ENCODE peak calls at places on chromosomes 12 and 14, in four cellular contexts. One of them, this sample, is unnamed.

GRCh38 chr12:117579939-117580717 is 218.7 kb upstream of the NOS1 start:
- DNase-seq in SK-N-SH: no peak
- DNase-seq in WTC11: no peak
- DNase-seq in K562: no peak
- DNase-seq in this sample: no peak

GRCh38 chr12:65208957-65209654 is 39.7 kb downstream of the LEMD3 start:
- DNase-seq in K562: no peak
- DNase-seq in SK-N-SH: peak
- DNase-seq in WTC11: no peak
- DNase-seq in this sample: no peak

GRCh38 chr12:121214171-121214777 is 4.3 kb downstream of the P2RX4 start:
- DNase-seq in WTC11: no peak
- DNase-seq in K562: peak
- DNase-seq in SK-N-SH: no peak
- DNase-seq in this sample: no peak

GRCh38 chr14:103867523-103867953 is 20.2 kb upstream of the PPP1R13B start:
- DNase-seq in WTC11: no peak
- DNase-seq in K562: no peak
- DNase-seq in SK-N-SH: peak
- DNase-seq in this sample: no peak

GRCh38 chr12:90062799-90063198 is 354.2 kb upstream of the ATP2B1 start:
- DNase-seq in SK-N-SH: no peak
- DNase-seq in WTC11: no peak
- DNase-seq in K562: no peak
- DNase-seq in this sample: no peak

GRCh38 chr12:25797949-25798348 is 160.5 kb upstream of the RASSF8 start:
- DNase-seq in WTC11: no peak
- DNase-seq in K562: no peak
- DNase-seq in SK-N-SH: no peak
- DNase-seq in this sample: no peak

GRCh38 chr14:68580676-68581075 is 212.2 kb downstream of the ZFP36L1 start:
- DNase-seq in SK-N-SH: no peak
- DNase-seq in K562: no peak
- DNase-seq in WTC11: no peak
- DNase-seq in this sample: no peak

GRCh38 chr14:57066887-57067513 is 201.7 kb downstream of the EXOC5 start:
- DNase-seq in WTC11: peak
- DNase-seq in K562: peak
- DNase-seq in SK-N-SH: peak
- DNase-seq in this sample: peak

GRCh38 chr12:3342051-3342450 is 149.0 kb upstream of the PRMT8 start:
- DNase-seq in K562: peak
- DNase-seq in SK-N-SH: peak
- DNase-seq in WTC11: peak
- DNase-seq in this sample: peak

GRCh38 chr12:94704452-94704871 is 54.1 kb upstream of the TMCC3 start:
- DNase-seq in SK-N-SH: no peak
- DNase-seq in K562: no peak
- DNase-seq in WTC11: no peak
- DNase-seq in this sample: no peak

GRCh38 chr12:77494306-77494705 is 336.4 kb upstream of the NAV3 start:
- DNase-seq in WTC11: no peak
- DNase-seq in K562: no peak
- DNase-seq in SK-N-SH: no peak
- DNase-seq in this sample: no peak

GRCh38 chr12:47360771-47361388 is 281.1 kb upstream of the AMIGO2 start:
- DNase-seq in SK-N-SH: no peak
- DNase-seq in WTC11: no peak
- DNase-seq in K562: peak
- DNase-seq in this sample: no peak

GRCh38 chr14:55977346-55977745 is 140.9 kb upstream of the PELI2 start:
- DNase-seq in K562: no peak
- DNase-seq in SK-N-SH: no peak
- DNase-seq in WTC11: no peak
- DNase-seq in this sample: no peak

GRCh38 chr14:60323199-60323891 is 74.3 kb downstream of the PPM1A start:
- DNase-seq in WTC11: no peak
- DNase-seq in SK-N-SH: peak
- DNase-seq in K562: peak
- DNase-seq in this sample: no peak

GRCh38 chr14:88493392-88494185 is 61.2 kb downstream of the PTPN21 start:
- DNase-seq in K562: no peak
- DNase-seq in WTC11: no peak
- DNase-seq in SK-N-SH: no peak
- DNase-seq in this sample: no peak

GRCh38 chr12:22631863-22632463 is 7.0 kb downstream of the ETNK1 start:
- DNase-seq in SK-N-SH: peak
- DNase-seq in WTC11: no peak
- DNase-seq in K562: no peak
- DNase-seq in this sample: no peak

GRCh38 chr14:55071870-55072640 is 20.6 kb downstream of the MAPK1IP1L start:
- DNase-seq in SK-N-SH: no peak
- DNase-seq in WTC11: no peak
- DNase-seq in K562: no peak
- DNase-seq in this sample: no peak

GRCh38 chr12:121748571-121749265 is 36.2 kb downstream of the TMEM120B start:
- DNase-seq in WTC11: no peak
- DNase-seq in SK-N-SH: no peak
- DNase-seq in K562: peak
- DNase-seq in this sample: no peak

GRCh38 chr14:90784621-90785270 is 31.5 kb downstream of the TTC7B start:
- DNase-seq in K562: no peak
- DNase-seq in WTC11: no peak
- DNase-seq in SK-N-SH: no peak
- DNase-seq in this sample: no peak

GRCh38 chr12:60415361-60415760 is 819.5 kb downstream of the SLC16A7 start:
- DNase-seq in K562: no peak
- DNase-seq in SK-N-SH: no peak
- DNase-seq in WTC11: no peak
- DNase-seq in this sample: no peak

GRCh38 chr12:46218509-46219095 is 50.2 kb downstream of the SLC38A1 start:
- DNase-seq in WTC11: no peak
- DNase-seq in SK-N-SH: no peak
- DNase-seq in K562: no peak
- DNase-seq in this sample: no peak

GRCh38 chr12:25827747-25828146 is 130.7 kb upstream of the RASSF8 start:
- DNase-seq in K562: no peak
- DNase-seq in WTC11: no peak
- DNase-seq in SK-N-SH: no peak
- DNase-seq in this sample: no peak

GRCh38 chr12:107580750-107581529 is 104.7 kb upstream of the PWP1 start:
- DNase-seq in K562: peak
- DNase-seq in SK-N-SH: peak
- DNase-seq in WTC11: peak
- DNase-seq in this sample: no peak

GRCh38 chr12:114396869-114397719 is 8.8 kb downstream of the TBX5 start:
- DNase-seq in SK-N-SH: no peak
- DNase-seq in K562: no peak
- DNase-seq in WTC11: no peak
- DNase-seq in this sample: no peak
- TF ChIP-seq TEAD4 in SK-N-SH: no peak
- TF ChIP-seq TEAD4 in K562: no peak
- TF ChIP-seq TEAD4 in WTC11: no peak
- TF ChIP-seq TEAD4 in this sample: no peak

GRCh38 chr14:100675664-100676063 is 51.0 kb upstream of the DLK1 start:
- DNase-seq in SK-N-SH: no peak
- DNase-seq in K562: no peak
- DNase-seq in WTC11: no peak
- DNase-seq in this sample: no peak

GRCh38 chr14:100674897-100675618 is 51.6 kb upstream of the DLK1 start:
- DNase-seq in WTC11: no peak
- DNase-seq in K562: no peak
- DNase-seq in SK-N-SH: peak
- DNase-seq in this sample: no peak

GRCh38 chr14:100677152-100677924 is 49.4 kb upstream of the DLK1 start:
- DNase-seq in K562: no peak
- DNase-seq in SK-N-SH: peak
- DNase-seq in WTC11: peak
- DNase-seq in this sample: no peak

GRCh38 chr14:100674428-100674827 is 52.3 kb upstream of the DLK1 start:
- DNase-seq in WTC11: no peak
- DNase-seq in K562: no peak
- DNase-seq in SK-N-SH: no peak
- DNase-seq in this sample: no peak

GRCh38 chr14:100676089-100676685 is 50.5 kb upstream of the DLK1 start:
- DNase-seq in SK-N-SH: no peak
- DNase-seq in K562: peak
- DNase-seq in WTC11: no peak
- DNase-seq in this sample: no peak
- TF ChIP-seq TEAD4 in SK-N-SH: no peak
- TF ChIP-seq TEAD4 in K562: no peak
- TF ChIP-seq TEAD4 in WTC11: no peak
- TF ChIP-seq TEAD4 in this sample: no peak

DNA sequence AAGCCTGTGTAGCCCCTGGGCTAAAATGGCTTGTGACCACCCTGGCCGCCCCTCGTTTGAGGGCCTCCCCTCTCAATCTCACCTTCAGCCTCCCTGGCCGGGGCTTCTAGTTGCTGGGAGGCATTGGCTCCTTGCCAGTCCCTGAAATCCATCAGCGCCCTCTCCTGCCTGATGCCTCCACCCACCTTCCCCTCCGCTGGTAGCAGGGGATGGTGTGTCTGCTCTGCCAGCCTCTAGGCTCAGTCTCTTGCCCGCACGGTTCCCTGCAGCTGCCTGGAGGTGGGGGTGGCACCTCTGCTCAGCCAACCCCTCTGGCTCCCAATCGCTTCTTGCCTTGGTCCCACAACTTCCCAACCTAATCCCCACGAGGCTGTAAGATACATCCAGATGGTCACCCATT is 167.9 kb downstream of the PHETA1 start:
- DNase-seq in K562: no peak
- DNase-seq in WTC11: peak
- DNase-seq in SK-N-SH: peak
- DNase-seq in this sample: no peak
- TF ChIP-seq TEAD4 in K562: no peak
- TF ChIP-seq TEAD4 in WTC11: no peak
- TF ChIP-seq TEAD4 in SK-N-SH: no peak
- TF ChIP-seq TEAD4 in this sample: no peak

GRCh38 chr12:16330554-16330953 is 16.9 kb upstream of the MGST1 start:
- DNase-seq in SK-N-SH: no peak
- DNase-seq in WTC11: no peak
- DNase-seq in K562: no peak
- DNase-seq in this sample: no peak
- TF ChIP-seq TEAD4 in SK-N-SH: no peak
- TF ChIP-seq TEAD4 in WTC11: no peak
- TF ChIP-seq TEAD4 in K562: no peak
- TF ChIP-seq TEAD4 in this sample: no peak

GRCh38 chr12:111431772-111432171 is 26.0 kb downstream of the SH2B3 start:
- DNase-seq in SK-N-SH: no peak
- DNase-seq in WTC11: no peak
- DNase-seq in K562: no peak
- DNase-seq in this sample: no peak
- TF ChIP-seq TEAD4 in SK-N-SH: no peak
- TF ChIP-seq TEAD4 in WTC11: no peak
- TF ChIP-seq TEAD4 in K562: no peak
- TF ChIP-seq TEAD4 in this sample: no peak

DNA sequence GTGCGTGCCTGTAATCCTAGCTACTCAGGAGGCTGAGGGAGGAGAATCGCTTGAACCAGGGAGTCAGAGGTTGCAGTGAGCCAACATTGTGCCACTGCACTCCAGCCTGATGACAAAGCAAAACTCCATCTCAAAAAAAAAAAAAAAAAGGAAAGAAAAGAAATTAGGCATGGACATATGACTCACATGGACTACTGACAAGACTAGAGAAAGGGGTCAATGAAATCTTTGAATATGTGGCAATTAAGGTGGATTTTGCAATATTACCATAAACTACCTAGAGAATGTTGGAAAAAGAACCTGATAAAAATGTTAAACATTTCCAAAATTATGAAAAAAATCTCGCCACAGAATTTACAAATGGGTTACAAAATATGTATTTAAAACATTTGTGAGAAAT is 873.6 kb downstream of the C12orf50 start:
- DNase-seq in K562: no peak
- DNase-seq in WTC11: no peak
- DNase-seq in SK-N-SH: no peak
- DNase-seq in this sample: no peak
- TF ChIP-seq TEAD4 in K562: no peak
- TF ChIP-seq TEAD4 in WTC11: no peak
- TF ChIP-seq TEAD4 in SK-N-SH: no peak
- TF ChIP-seq TEAD4 in this sample: no peak

GRCh38 chr14:64630778-64631177 is 73.4 kb upstream of the PLEKHG3 start:
- DNase-seq in K562: no peak
- DNase-seq in WTC11: no peak
- DNase-seq in SK-N-SH: no peak
- DNase-seq in this sample: no peak

GRCh38 chr14:64628940-64629403 is 75.3 kb upstream of the PLEKHG3 start:
- DNase-seq in K562: no peak
- DNase-seq in WTC11: no peak
- DNase-seq in SK-N-SH: peak
- DNase-seq in this sample: no peak

GRCh38 chr14:64634558-64634957 is 69.7 kb upstream of the PLEKHG3 start:
- DNase-seq in K562: no peak
- DNase-seq in SK-N-SH: no peak
- DNase-seq in WTC11: no peak
- DNase-seq in this sample: no peak

GRCh38 chr14:64636208-64636979 is 67.8 kb upstream of the PLEKHG3 start:
- DNase-seq in K562: peak
- DNase-seq in WTC11: peak
- DNase-seq in SK-N-SH: peak
- DNase-seq in this sample: peak

DNA sequence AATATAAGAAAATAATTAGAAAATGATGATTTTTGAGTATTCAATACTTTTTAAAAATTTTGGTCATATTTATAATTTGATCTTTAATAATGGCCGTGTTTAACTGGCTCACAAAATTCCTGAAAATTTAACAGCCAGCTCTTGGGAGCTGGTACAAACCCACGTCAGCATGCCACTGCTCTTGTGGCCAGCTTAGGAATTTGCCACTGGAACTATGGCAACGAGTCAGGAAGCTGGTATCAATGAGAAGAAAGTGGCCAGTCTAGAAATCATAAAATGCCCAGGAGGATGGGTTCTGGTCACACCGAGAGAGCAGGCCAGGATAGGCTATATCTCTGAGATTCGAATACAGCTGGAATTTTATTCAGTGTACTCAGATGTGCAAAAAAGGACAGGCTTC is 72.2 kb upstream of the PLEKHG3 start:
- DNase-seq in WTC11: no peak
- DNase-seq in SK-N-SH: no peak
- DNase-seq in K562: no peak
- DNase-seq in this sample: no peak
- TF ChIP-seq TEAD4 in WTC11: no peak
- TF ChIP-seq TEAD4 in SK-N-SH: no peak
- TF ChIP-seq TEAD4 in K562: no peak
- TF ChIP-seq TEAD4 in this sample: no peak

GRCh38 chr12:123657211-123657610 is 13.7 kb upstream of the TCTN2 start:
- DNase-seq in SK-N-SH: no peak
- DNase-seq in K562: no peak
- DNase-seq in WTC11: peak
- DNase-seq in this sample: peak

GRCh38 chr12:123655420-123655819 is 15.5 kb upstream of the TCTN2 start:
- DNase-seq in SK-N-SH: no peak
- DNase-seq in K562: no peak
- DNase-seq in WTC11: no peak
- DNase-seq in this sample: no peak

GRCh38 chr12:123660328-123660727 is 10.6 kb upstream of the TCTN2 start:
- DNase-seq in K562: no peak
- DNase-seq in WTC11: no peak
- DNase-seq in SK-N-SH: no peak
- DNase-seq in this sample: no peak
- TF ChIP-seq TEAD4 in K562: no peak
- TF ChIP-seq TEAD4 in WTC11: no peak
- TF ChIP-seq TEAD4 in SK-N-SH: peak
- TF ChIP-seq TEAD4 in this sample: no peak

GRCh38 chr14:65359503-65359902 is 53.0 kb upstream of the FUT8 start:
- DNase-seq in K562: no peak
- DNase-seq in SK-N-SH: no peak
- DNase-seq in WTC11: no peak
- DNase-seq in this sample: no peak
- TF ChIP-seq TEAD4 in K562: no peak
- TF ChIP-seq TEAD4 in SK-N-SH: no peak
- TF ChIP-seq TEAD4 in WTC11: no peak
- TF ChIP-seq TEAD4 in this sample: no peak

This sample was measured in H1.